ENCODE peak calls at places on chromosomes 13 and 19, in five cellular contexts. H is NCI-H1092; B is A549; L is activated naive CD8-positive, alpha-beta T cell treated with anti-CD3 and anti-CD28 coated beads for 36 hours; J is GM04503. O is an unnamed sample.

GRCh38 chr13:21371011-21371410 is 88.1 kb downstream of the ZDHHC20 start:
- DNase-seq in L (no peak), B (no peak), H (no peak), J (no peak), O (no peak)

GRCh38 chr13:47598340-47598911 is 402.6 kb downstream of the SUCLA2 start:
- DNase-seq in L (no peak), B (no peak), J (no peak), H (no peak), O (no peak)

GRCh38 chr19:55392820-55393219 is 7.1 kb downstream of the RPL28 start:
- DNase-seq in L (no peak), H (no peak), B (no peak), J (no peak), O (no peak)

GRCh38 chr13:66076417-66076816 is 1153.7 kb downstream of the PCDH9 start:
- DNase-seq in L (no peak), H (no peak), B (no peak), J (no peak), O (no peak)

GRCh38 chr19:18310966-18311365 is 11.9 kb downstream of the LSM4 start:
- DNase-seq in L (no peak), H (no peak), B (no peak), J (no peak), O (no peak)

GRCh38 chr19:44539236-44539819 is 9.9 kb upstream of the CEACAM20 start:
- DNase-seq in J (no peak), L (no peak), B (no peak), H (no peak), O (no peak)

GRCh38 chr13:23619073-23619855 is 49.1 kb downstream of the TNFRSF19 start:
- DNase-seq in J (no peak), L (no peak), H (no peak), B (no peak), O (no peak)

GRCh38 chr19:2291185-2291751 is 9.3 kb upstream of the PEAK3 start:
- DNase-seq in J (no peak), H (no peak), L (no peak), B (no peak), O (no peak)

GRCh38 chr13:110308377-110309158 is 1.5 kb downstream of the COL4A2 start:
- DNase-seq in B (no peak), L (no peak), J (no peak), H (no peak), O (no peak)

GRCh38 chr19:51448011-51448744 is 10.1 kb downstream of the SIGLEC8 start:
- DNase-seq in L (peak), H (no peak), J (no peak), B (no peak), O (no peak)

GRCh38 chr13:94058821-94059360 is 420.6 kb downstream of the DCT start:
- DNase-seq in H (no peak), J (no peak), L (no peak), B (no peak), O (no peak)

GRCh38 chr13:97127842-97128241 is 94.3 kb upstream of the MBNL2 start:
- DNase-seq in L (no peak), B (no peak), H (no peak), J (no peak), O (no peak)

GRCh38 chr19:48400018-48400742 is 6.7 kb downstream of the GRIN2D start:
- DNase-seq in H (no peak), B (peak), J (no peak), L (no peak), O (no peak)

GRCh38 chr19:17281391-17282304 is at the start of gene ANKLE1:
- DNase-seq in L (peak), J (no peak), B (no peak), H (no peak), O (no peak)

GRCh38 chr13:60121288-60121687 is 42.4 kb downstream of the DIAPH3 start:
- DNase-seq in H (no peak), L (no peak), B (no peak), J (no peak), O (no peak)

GRCh38 chr19:30358821-30359580 is 13.2 kb upstream of the ZNF536 start:
- DNase-seq in B (no peak), J (no peak), H (no peak), L (no peak), O (no peak)

GRCh38 chr19:51195316-51195586 is 29.6 kb upstream of the CD33 start:
- DNase-seq in H (no peak), L (no peak), B (no peak), J (no peak), O (no peak)

GRCh38 chr19:14731200-14731599 is 41.4 kb downstream of the ZNF333 start:
- DNase-seq in L (no peak), J (no peak), B (peak), H (no peak), O (no peak)

GRCh38 chr19:7916137-7916907 is 1.7 kb downstream of the TGFBR3L start:
- DNase-seq in J (no peak), B (no peak), L (peak), H (no peak), O (no peak)

GRCh38 chr13:111152836-111153235 is 37.7 kb downstream of the ARHGEF7 start:
- DNase-seq in L (no peak), J (no peak), H (no peak), B (peak), O (no peak)

GRCh38 chr13:43304945-43305344 is 281.6 kb downstream of the DNAJC15 start:
- DNase-seq in J (no peak), H (no peak), B (no peak), L (no peak), O (no peak)

GRCh38 chr19:1259206-1259872 is 9.8 kb upstream of the CIRBP start:
- DNase-seq in L (peak), J (no peak), B (peak), H (no peak), O (no peak)

GRCh38 chr13:108155185-108156106 is 59.9 kb downstream of the LIG4 start:
- DNase-seq in B (no peak), J (peak), L (peak), H (peak), O (peak)

GRCh38 chr13:26968431-26969335 is 202.9 kb downstream of the USP12 start:
- DNase-seq in J (no peak), L (no peak), H (no peak), B (no peak), O (peak)

GRCh38 chr13:113148407-113148806 is 10.0 kb upstream of the PROZ start:
- DNase-seq in J (no peak), H (no peak), L (no peak), B (no peak), O (no peak)

GRCh38 chr13:91203430-91203829 is 144.1 kb upstream of the MIR17HG start:
- DNase-seq in H (no peak), B (no peak), L (no peak), J (no peak), O (no peak)

GRCh38 chr19:18379803-18380747 is 5.9 kb upstream of the GDF15 start:
- DNase-seq in H (no peak), L (no peak), J (peak), B (peak), O (no peak)

GRCh38 chr13:31234729-31235128 is 35.0 kb downstream of the B3GLCT start:
- DNase-seq in H (no peak), J (no peak), L (no peak), B (peak), O (no peak)

GRCh38 chr19:610071-610800 is 20.6 kb downstream of the HCN2 start:
- DNase-seq in B (no peak), L (peak), H (no peak), J (no peak), O (no peak)

GRCh38 chr13:62512194-62513141 is 1096.8 kb upstream of the PCDH20 start:
- DNase-seq in B (peak), L (peak), H (peak), J (no peak), O (peak)

GRCh38 chr13:48892311-48892710 is 83.4 kb upstream of the FNDC3A start:
- DNase-seq in B (peak), L (no peak), H (no peak), J (peak), O (no peak)

GRCh38 chr13:75050419-75051066 is 431.4 kb downstream of the TBC1D4 start:
- DNase-seq in H (no peak), L (no peak), J (peak), B (no peak), O (no peak)

GRCh38 chr13:41978007-41978406 is 17.1 kb upstream of the VWA8 start:
- DNase-seq in L (no peak), H (no peak), J (no peak), B (no peak), O (no peak)

GRCh38 chr13:40403509-40404241 is 262.8 kb downstream of the FOXO1 start:
- DNase-seq in H (no peak), B (no peak), L (no peak), J (no peak), O (no peak)

GRCh38 chr13:98513837-98514236 is 63.1 kb downstream of the STK24 start:
- DNase-seq in B (no peak), H (no peak), J (no peak), L (no peak), O (no peak)

GRCh38 chr13:98658131-98658530 is 81.2 kb upstream of the STK24 start:
- DNase-seq in L (no peak), J (peak), B (no peak), H (no peak), O (no peak)